ENCODE peak calls at places on chromosomes 2 and 18, in six cellular contexts. Q is tibial artery; Y is endothelial cell; B is fibroblast of lung; H is stimulated activated CD4-positive, alpha-beta T cell treated with anti-CD3 and anti-CD28 coated beads, TNF-alpha, amount 100 ng/mL, for 48 hours; X is effector CD8-positive, alpha-beta T cell. G is an unnamed sample.

GRCh38 chr2:203743441-203743932 is 37.0 kb downstream of the CD28 start:
- DNase-seq in Q (peak; percentile 48), Y (no peak), B (peak; percentile 23), H (no peak), X (no peak), G (no peak)

GRCh38 chr2:197081294-197081693 is 154.8 kb upstream of the PGAP1 start:
- DNase-seq in Q (no peak), Y (no peak), B (no peak), H (no peak), X (no peak), G (no peak)

GRCh38 chr18:32086866-32087265 is 4.8 kb upstream of the RNF138 start:
- DNase-seq in Q (no peak), Y (no peak), B (peak; percentile 70), H (no peak), X (no peak), G (no peak)

GRCh38 chr2:74917702-74918619 is 40.5 kb upstream of the POLE4 start:
- DNase-seq in Q (no peak), Y (no peak), B (peak; percentile 63), H (no peak), X (no peak), G (no peak)

GRCh38 chr2:96954490-96954846 is 31.9 kb downstream of the FAM178B start:
- DNase-seq in Q (no peak), Y (no peak), B (peak; percentile 5), H (no peak), X (no peak), G (no peak)

GRCh38 chr2:226304308-226304707 is 495.3 kb downstream of the IRS1 start:
- DNase-seq in Q (no peak), Y (no peak), B (no peak), H (no peak), X (no peak), G (no peak)

GRCh38 chr2:75200140-75200985 is 1.0 kb upstream of the TACR1 start:
- DNase-seq in Q (no peak), Y (peak; percentile 42), B (peak; percentile 58), H (no peak), X (no peak), G (no peak)

GRCh38 chr18:66167829-66168463 is 417.1 kb downstream of the CDH7 start:
- DNase-seq in Q (no peak), Y (no peak), B (no peak), H (no peak), X (no peak), G (no peak)

GRCh38 chr18:37529863-37530262 is 35.7 kb downstream of the CELF4 start:
- DNase-seq in Q (no peak), Y (no peak), B (no peak), H (no peak), X (no peak), G (no peak)

GRCh38 chr2:161112885-161113284 is 47.3 kb upstream of the TANK start:
- DNase-seq in Q (no peak), Y (no peak), B (no peak), H (no peak), X (no peak), G (no peak)

G was measured in memory B cell.